ENCODE peak calls at places on chromosomes 13 and 19, in five cellular contexts. One of them, this sample, is unnamed.
A peak's percentile ranks its signal among the peaks of the same experiment; 100 is the strongest.

GRCh38 chr19:10290876-10291553 is 1.3 kb downstream of the ICAM5 start:
- DNase-seq in hepatocyte: peak; percentile 58
- DNase-seq in psoas muscle: peak; percentile 64
- DNase-seq in OCI-LY7: peak; percentile 42
- DNase-seq in lung: peak; percentile 83
- DNase-seq in this sample: peak; percentile 75

GRCh38 chr13:103289661-103290060 is 223.4 kb upstream of the SLC10A2 start:
- DNase-seq in hepatocyte: no peak
- DNase-seq in psoas muscle: no peak
- DNase-seq in OCI-LY7: no peak
- DNase-seq in lung: no peak
- DNase-seq in this sample: no peak

GRCh38 chr13:26914624-26915023 is 154.0 kb upstream of the GPR12 start:
- DNase-seq in hepatocyte: no peak
- DNase-seq in psoas muscle: no peak
- DNase-seq in OCI-LY7: no peak
- DNase-seq in lung: no peak
- DNase-seq in this sample: no peak

GRCh38 chr19:31355330-31356289 is 6.4 kb upstream of the TSHZ3 start:
- DNase-seq in hepatocyte: no peak
- DNase-seq in psoas muscle: no peak
- DNase-seq in OCI-LY7: no peak
- DNase-seq in lung: no peak
- DNase-seq in this sample: no peak

GRCh38 chr19:3047307-3048189 is 14.7 kb downstream of the TLE5 start:
- DNase-seq in hepatocyte: peak; percentile 93
- DNase-seq in psoas muscle: peak; percentile 92
- DNase-seq in OCI-LY7: peak; percentile 46
- DNase-seq in lung: peak; percentile 73
- DNase-seq in this sample: no peak

GRCh38 chr13:80979035-80979641 is 638.2 kb upstream of the SPRY2 start:
- DNase-seq in hepatocyte: peak; percentile 80
- DNase-seq in psoas muscle: no peak
- DNase-seq in OCI-LY7: peak; percentile 53
- DNase-seq in lung: peak; percentile 42
- DNase-seq in this sample: no peak

GRCh38 chr19:39595950-39596349 is 6.4 kb upstream of the LGALS13 start:
- DNase-seq in hepatocyte: no peak
- DNase-seq in psoas muscle: no peak
- DNase-seq in OCI-LY7: no peak
- DNase-seq in lung: no peak
- DNase-seq in this sample: no peak

GRCh38 chr13:20814224-20814910 is 40.6 kb upstream of the EEF1AKMT1 start:
- DNase-seq in hepatocyte: peak; percentile 60
- DNase-seq in psoas muscle: peak; percentile 95
- DNase-seq in OCI-LY7: no peak
- DNase-seq in lung: peak; percentile 90
- DNase-seq in this sample: peak; percentile 70

GRCh38 chr13:28297341-28297740 is 159.0 kb downstream of the PAN3 start:
- DNase-seq in hepatocyte: no peak
- DNase-seq in psoas muscle: no peak
- DNase-seq in OCI-LY7: no peak
- DNase-seq in lung: no peak
- DNase-seq in this sample: no peak

GRCh38 chr13:110103026-110103425 is 203.9 kb downstream of the COL4A1 start:
- DNase-seq in hepatocyte: no peak
- DNase-seq in psoas muscle: no peak
- DNase-seq in OCI-LY7: no peak
- DNase-seq in lung: no peak
- DNase-seq in this sample: no peak

GRCh38 chr19:12217332-12217731 is 54.4 kb downstream of the ZNF136 start:
- DNase-seq in hepatocyte: no peak
- DNase-seq in psoas muscle: no peak
- DNase-seq in OCI-LY7: no peak
- DNase-seq in lung: no peak
- DNase-seq in this sample: no peak

GRCh38 chr19:17450264-17451075 is 2.0 kb upstream of the TMEM221 start:
- DNase-seq in hepatocyte: peak; percentile 55
- DNase-seq in psoas muscle: no peak
- DNase-seq in OCI-LY7: no peak
- DNase-seq in lung: no peak
- DNase-seq in this sample: peak; percentile 85

GRCh38 chr19:47421844-47422395 is 2.6 kb upstream of the MEIS3 start:
- DNase-seq in hepatocyte: peak; percentile 44
- DNase-seq in psoas muscle: no peak
- DNase-seq in OCI-LY7: no peak
- DNase-seq in lung: no peak
- DNase-seq in this sample: no peak

GRCh38 chr13:28819046-28819747 is 942 bp upstream of the MTUS2 start:
- DNase-seq in hepatocyte: peak; percentile 26
- DNase-seq in psoas muscle: no peak
- DNase-seq in OCI-LY7: no peak
- DNase-seq in lung: no peak
- DNase-seq in this sample: no peak

GRCh38 chr19:38727868-38728660 is 16.2 kb downstream of the CAPN12 start:
- DNase-seq in hepatocyte: peak; percentile 62
- DNase-seq in psoas muscle: no peak
- DNase-seq in OCI-LY7: no peak
- DNase-seq in lung: no peak
- DNase-seq in this sample: peak; percentile 51

GRCh38 chr19:17365361-17365760 is 11.8 kb downstream of the PLVAP start:
- DNase-seq in hepatocyte: no peak
- DNase-seq in psoas muscle: no peak
- DNase-seq in OCI-LY7: no peak
- DNase-seq in lung: no peak
- DNase-seq in this sample: no peak

GRCh38 chr19:30000862-30001261 is 58.8 kb downstream of the URI1 start:
- DNase-seq in hepatocyte: no peak
- DNase-seq in psoas muscle: no peak
- DNase-seq in OCI-LY7: no peak
- DNase-seq in lung: no peak
- DNase-seq in this sample: no peak

GRCh38 chr13:105848494-105848893 is 687.0 kb downstream of the EFNB2 start:
- DNase-seq in hepatocyte: no peak
- DNase-seq in psoas muscle: no peak
- DNase-seq in OCI-LY7: no peak
- DNase-seq in lung: no peak
- DNase-seq in this sample: no peak

GRCh38 chr13:44141213-44141724 is 232.4 kb upstream of the SERP2 start:
- DNase-seq in hepatocyte: no peak
- DNase-seq in psoas muscle: no peak
- DNase-seq in OCI-LY7: peak; percentile 20
- DNase-seq in lung: peak; percentile 35
- DNase-seq in this sample: no peak

GRCh38 chr19:43586346-43586745 is 9.6 kb downstream of the IRGQ start:
- DNase-seq in hepatocyte: no peak
- DNase-seq in psoas muscle: no peak
- DNase-seq in OCI-LY7: no peak
- DNase-seq in lung: no peak
- DNase-seq in this sample: no peak

GRCh38 chr13:52399708-52400107 is 6.3 kb downstream of the THSD1 start:
- DNase-seq in hepatocyte: no peak
- DNase-seq in psoas muscle: no peak
- DNase-seq in OCI-LY7: no peak
- DNase-seq in lung: no peak
- DNase-seq in this sample: no peak

GRCh38 chr19:10061717-10062310 is 24.3 kb upstream of the SHFL start:
- DNase-seq in hepatocyte: no peak
- DNase-seq in psoas muscle: peak; percentile 24
- DNase-seq in OCI-LY7: no peak
- DNase-seq in lung: no peak
- DNase-seq in this sample: peak; percentile 54

GRCh38 chr19:53868892-53869804 is 1.5 kb downstream of the MYADM start:
- DNase-seq in hepatocyte: peak; percentile 95
- DNase-seq in psoas muscle: peak; percentile 93
- DNase-seq in OCI-LY7: peak; percentile 46
- DNase-seq in lung: peak; percentile 93
- DNase-seq in this sample: peak; percentile 86

GRCh38 chr19:53868091-53868891 is 608 bp downstream of the MYADM start:
- DNase-seq in hepatocyte: peak; percentile 80
- DNase-seq in psoas muscle: peak; percentile 81
- DNase-seq in OCI-LY7: no peak
- DNase-seq in lung: peak; percentile 67
- DNase-seq in this sample: peak; percentile 80

GRCh38 chr19:53872762-53873161 is 5.1 kb downstream of the MYADM start:
- DNase-seq in hepatocyte: no peak
- DNase-seq in psoas muscle: peak; percentile 31
- DNase-seq in OCI-LY7: no peak
- DNase-seq in lung: no peak
- DNase-seq in this sample: no peak

GRCh38 chr19:53871448-53871847 is 3.8 kb downstream of the MYADM start:
- DNase-seq in hepatocyte: no peak
- DNase-seq in psoas muscle: no peak
- DNase-seq in OCI-LY7: no peak
- DNase-seq in lung: no peak
- DNase-seq in this sample: no peak

DNA sequence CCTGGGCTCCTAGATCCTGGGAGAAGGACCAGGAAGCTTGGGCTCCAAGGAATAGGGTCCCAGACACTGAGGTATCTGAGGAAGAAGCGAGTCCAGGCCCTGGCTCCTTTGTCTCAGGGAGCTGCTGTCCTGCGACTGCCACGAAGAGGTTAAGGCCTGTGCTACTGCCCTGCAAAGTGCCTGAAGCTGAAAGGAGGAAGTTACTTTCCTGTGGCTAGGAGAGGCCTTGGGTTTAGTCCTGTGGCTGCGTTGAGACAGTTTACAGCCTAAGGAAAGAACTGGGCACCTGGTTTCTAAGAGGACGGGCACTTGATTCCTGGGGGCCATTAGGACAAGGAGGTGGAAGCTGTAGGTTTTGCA is 2.8 kb downstream of the MYADM start:
- DNase-seq in hepatocyte: peak; percentile 44
- DNase-seq in psoas muscle: no peak
- DNase-seq in OCI-LY7: peak; percentile 22
- DNase-seq in lung: no peak
- DNase-seq in this sample: no peak
- H3K4me1 ChIP-seq in hepatocyte: peaks cover 17% of the 10 kb centered on the region
- H3K4me1 ChIP-seq in psoas muscle: no peaks in the 10 kb centered on the region
- H3K4me1 ChIP-seq in OCI-LY7: peaks cover 26% of the 10 kb centered on the region
- H3K4me1 ChIP-seq in lung: peaks cover 21% of the 10 kb centered on the region
- H3K4me1 ChIP-seq in this sample: peaks cover 4% of the 10 kb centered on the region

GRCh38 chr19:5040544-5041167 is 71.7 kb downstream of the KDM4B start:
- DNase-seq in hepatocyte: no peak
- DNase-seq in psoas muscle: no peak
- DNase-seq in OCI-LY7: no peak
- DNase-seq in lung: no peak
- DNase-seq in this sample: no peak

GRCh38 chr19:5045015-5045414 is 76.1 kb downstream of the KDM4B start:
- DNase-seq in hepatocyte: no peak
- DNase-seq in psoas muscle: no peak
- DNase-seq in OCI-LY7: no peak
- DNase-seq in lung: no peak
- DNase-seq in this sample: no peak

GRCh38 chr19:5039642-5040543 is 71.0 kb downstream of the KDM4B start:
- DNase-seq in hepatocyte: no peak
- DNase-seq in psoas muscle: no peak
- DNase-seq in OCI-LY7: no peak
- DNase-seq in lung: no peak
- DNase-seq in this sample: no peak

GRCh38 chr19:5041168-5042038 is 72.5 kb downstream of the KDM4B start:
- DNase-seq in hepatocyte: no peak
- DNase-seq in psoas muscle: no peak
- DNase-seq in OCI-LY7: no peak
- DNase-seq in lung: no peak
- DNase-seq in this sample: no peak

DNA sequence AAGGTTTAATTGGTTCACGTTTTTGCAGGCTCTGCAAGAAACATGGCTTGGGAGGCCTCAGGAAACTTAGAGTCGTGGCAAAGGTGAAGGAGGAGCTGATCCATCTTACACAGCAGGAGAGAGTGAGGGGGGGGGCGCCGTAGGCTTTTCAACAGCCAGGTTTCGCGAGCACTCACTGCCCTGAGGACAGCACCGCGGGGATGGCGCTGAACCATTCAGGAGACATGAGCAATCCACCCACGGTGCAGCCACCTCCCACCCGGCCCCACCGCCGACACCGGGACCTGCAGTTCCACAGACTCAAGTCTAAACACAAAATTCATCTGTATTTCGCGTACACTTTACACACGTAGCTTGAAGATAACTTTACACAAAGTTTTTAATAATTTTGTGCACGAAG is 73.6 kb downstream of the KDM4B start:
- DNase-seq in hepatocyte: no peak
- DNase-seq in psoas muscle: no peak
- DNase-seq in OCI-LY7: no peak
- DNase-seq in lung: no peak
- DNase-seq in this sample: no peak
- H3K36me3 ChIP-seq in hepatocyte: no peaks in the 10 kb centered on the region
- H3K36me3 ChIP-seq in psoas muscle: peaks cover 25% of the 10 kb centered on the region
- H3K36me3 ChIP-seq in OCI-LY7: no peaks in the 10 kb centered on the region
- H3K36me3 ChIP-seq in lung: peaks cover 36% of the 10 kb centered on the region
- H3K36me3 ChIP-seq in this sample: peaks cover 13% of the 10 kb centered on the region

DNA sequence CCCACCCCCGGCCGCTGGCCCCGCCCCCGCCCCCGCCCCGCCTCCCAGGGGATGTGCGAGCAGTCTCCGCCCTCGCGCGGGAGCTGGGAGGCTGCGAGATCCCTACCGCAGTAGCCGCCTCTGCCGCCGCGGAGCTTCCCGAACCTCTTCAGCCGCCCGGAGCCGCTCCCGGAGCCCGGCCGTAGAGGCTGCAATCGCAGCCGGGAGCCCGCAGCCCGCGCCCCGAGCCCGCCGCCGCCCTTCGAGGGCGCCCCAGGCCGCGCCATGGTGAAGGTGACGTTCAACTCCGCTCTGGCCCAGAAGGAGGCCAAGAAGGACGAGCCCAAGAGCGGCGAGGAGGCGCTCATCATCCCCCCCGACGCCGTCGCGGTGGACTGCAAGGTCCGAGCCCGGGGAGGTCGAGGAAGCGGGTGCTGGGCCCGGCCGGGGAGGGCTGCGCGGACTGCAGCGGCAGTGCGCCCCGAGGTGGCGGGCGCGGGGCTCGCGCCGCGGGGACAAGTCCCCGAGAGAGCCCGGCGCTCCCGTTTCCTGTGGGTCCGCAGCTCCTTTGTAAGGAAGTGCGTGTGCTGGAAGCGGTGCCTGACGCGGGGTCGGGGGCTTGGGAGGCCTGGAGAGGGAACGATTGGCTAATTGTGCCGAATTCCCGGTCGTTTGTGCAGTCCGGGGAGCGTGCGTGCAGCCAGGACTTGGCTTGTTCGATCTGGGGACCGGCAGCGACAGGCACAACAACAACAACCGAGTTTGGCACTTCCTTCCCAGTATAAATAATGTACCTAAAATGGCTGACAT is at the start of gene ITM2B:
- DNase-seq in hepatocyte: peak; percentile 91
- DNase-seq in psoas muscle: peak; percentile 88
- DNase-seq in OCI-LY7: peak; percentile 77
- DNase-seq in lung: peak; percentile 77
- DNase-seq in this sample: peak; percentile 57
- TF ChIP-seq CTCF in hepatocyte: peak; percentile 48
- TF ChIP-seq CTCF in psoas muscle: peak; percentile 52
- TF ChIP-seq CTCF in OCI-LY7: peak; percentile 79
- TF ChIP-seq CTCF in lung: no peak
- TF ChIP-seq CTCF in this sample: peak; percentile 43

DNA sequence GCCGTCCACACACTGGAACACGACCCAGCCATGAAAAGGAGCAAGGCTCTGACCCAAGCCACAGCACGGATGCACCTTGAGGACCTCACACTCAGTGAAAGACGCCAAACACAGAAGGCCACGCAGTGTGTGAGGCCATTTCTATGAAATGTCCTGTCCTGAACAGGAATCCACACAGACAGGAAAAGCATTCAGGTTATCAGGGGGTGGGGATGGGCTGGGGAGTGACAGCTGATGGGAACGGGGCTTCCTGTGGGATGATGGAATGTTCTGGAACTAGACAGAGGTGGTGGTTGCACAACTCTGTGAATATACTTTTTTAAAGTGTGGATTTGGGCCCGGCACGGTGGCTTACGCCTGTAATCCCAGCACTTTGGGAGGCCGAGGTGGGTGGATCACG is 30.6 kb downstream of the GPX4 start:
- DNase-seq in hepatocyte: no peak
- DNase-seq in psoas muscle: no peak
- DNase-seq in OCI-LY7: no peak
- DNase-seq in lung: no peak
- DNase-seq in this sample: no peak
- H3K4me1 ChIP-seq in hepatocyte: peaks cover 22% of the 10 kb centered on the region
- H3K4me1 ChIP-seq in psoas muscle: peaks cover 19% of the 10 kb centered on the region
- H3K4me1 ChIP-seq in OCI-LY7: peaks cover 34% of the 10 kb centered on the region
- H3K4me1 ChIP-seq in lung: peaks cover 35% of the 10 kb centered on the region
- H3K4me1 ChIP-seq in this sample: peaks cover 6% of the 10 kb centered on the region